ENCODE peak calls at places on chromosome 19, in eight cellular contexts. B, U, M, E, J, X, Z and T are unnamed samples.

GRCh38 chr19:19587776-19588175 is 30.7 kb downstream of the PBX4 start:
- DNase-seq in B (no peak), U (peak), M (no peak), E (no peak), J (no peak), X (no peak), Z (no peak), T (no peak)

GRCh38 chr19:39052243-39052746 is 19.9 kb upstream of the FBXO27 start:
- DNase-seq in B (no peak), U (peak), M (no peak), E (peak), J (peak), X (peak), Z (peak), T (peak)

GRCh38 chr19:10189631-10190425 is 4.9 kb downstream of the DNMT1 start:
- DNase-seq in B (no peak), U (no peak), M (no peak), E (peak), J (no peak), X (peak), Z (no peak), T (no peak)

GRCh38 chr19:52187407-52187806 is 2.4 kb upstream of the PPP2R1A start:
- DNase-seq in B (no peak), U (no peak), M (no peak), E (no peak), J (no peak), X (no peak), Z (no peak), T (no peak)

GRCh38 chr19:15247107-15248014 is 15.1 kb upstream of the EPHX3 start:
- DNase-seq in B (no peak), U (peak), M (no peak), E (no peak), J (peak), X (no peak), Z (no peak), T (no peak)

GRCh38 chr19:38736036-38736412 is 8.2 kb downstream of the CAPN12 start:
- DNase-seq in B (no peak), U (peak), M (no peak), E (peak), J (peak), X (no peak), Z (peak), T (no peak)

GRCh38 chr19:511101-511841 is 4.0 kb downstream of the TPGS1 start:
- DNase-seq in B (no peak), U (no peak), M (peak), E (peak), J (no peak), X (peak), Z (peak), T (no peak)

GRCh38 chr19:11984986-11985385 is 20.1 kb downstream of the ZNF763 start:
- DNase-seq in B (no peak), U (no peak), M (no peak), E (no peak), J (no peak), X (no peak), Z (no peak), T (no peak)